ENCODE peak calls at places on chromosomes 16 and 17, in seven cellular contexts. Q is NCI-H1417, P is ascending aorta, R is dorsolateral prefrontal cortex, L is H7, J is hepatic stellate cell, U is left lung. O is an unnamed sample.

GRCh38 chr16:11748404-11749254 is 6.0 kb upstream of the TXNDC11 start:
- DNase-seq in L (peak), U (no peak), R (no peak), P (no peak), J (no peak), Q (no peak), O (no peak)

GRCh38 chr17:42855048-42855596 is 4.1 kb downstream of the AOC3 start:
- DNase-seq in L (no peak), P (no peak), J (no peak), Q (no peak), U (no peak), R (no peak), O (no peak)

GRCh38 chr16:66324785-66325184 is 41.7 kb upstream of the CDH5 start:
- DNase-seq in U (no peak), P (no peak), Q (no peak), J (no peak), R (peak), L (peak), O (no peak)

GRCh38 chr17:33292981-33293867 is at the start of gene ASIC2:
- DNase-seq in Q (peak), P (no peak), U (no peak), L (peak), R (peak), J (peak), O (peak)

GRCh38 chr16:68396481-68396880 is 51.8 kb downstream of the SMPD3 start:
- DNase-seq in R (no peak), P (no peak), Q (peak), U (peak), J (peak), L (no peak), O (no peak)

GRCh38 chr17:81095608-81095888 is 60.6 kb downstream of the BAIAP2 start:
- DNase-seq in U (no peak), L (no peak), P (no peak), R (no peak), Q (no peak), J (no peak), O (no peak)

GRCh38 chr16:27355610-27356009 is 41.8 kb downstream of the IL4R start:
- DNase-seq in L (peak), Q (no peak), R (no peak), J (peak), U (no peak), P (no peak), O (no peak)

GRCh38 chr17:82121660-82122629 is 23.9 kb upstream of the FASN start:
- DNase-seq in L (peak), P (no peak), R (no peak), Q (no peak), U (no peak), J (no peak), O (peak)

GRCh38 chr16:10318798-10319500 is 66.9 kb upstream of the ATF7IP2 start:
- DNase-seq in U (no peak), J (no peak), Q (no peak), P (no peak), L (no peak), R (no peak), O (no peak)

GRCh38 chr16:24688359-24688758 is 41.1 kb upstream of the TNRC6A start:
- DNase-seq in L (no peak), U (no peak), P (no peak), J (no peak), Q (no peak), R (no peak), O (no peak)

GRCh38 chr17:68748381-68748780 is 147.2 kb upstream of the FAM20A start:
- DNase-seq in L (no peak), U (no peak), R (no peak), Q (no peak), P (no peak), J (no peak), O (no peak)

GRCh38 chr17:81378941-81379511 is 16.2 kb upstream of the BAHCC1 start:
- DNase-seq in J (no peak), L (no peak), P (no peak), U (no peak), Q (no peak), R (no peak), O (no peak)

GRCh38 chr17:27915715-27916114 is 22.6 kb upstream of the LYRM9 start:
- DNase-seq in L (peak), J (no peak), Q (peak), U (no peak), R (no peak), P (no peak), O (no peak)

GRCh38 chr17:57609878-57610270 is 135.2 kb downstream of the CCDC182 start:
- DNase-seq in P (no peak), Q (no peak), J (no peak), U (no peak), L (no peak), R (no peak), O (no peak)

GRCh38 chr17:13462161-13462560 is 139.6 kb downstream of the HS3ST3A1 start:
- DNase-seq in R (no peak), P (no peak), J (no peak), Q (no peak), L (no peak), U (no peak), O (no peak)

GRCh38 chr17:2594657-2595085 is 1.2 kb downstream of the PAFAH1B1 start:
- DNase-seq in L (no peak), Q (peak), J (no peak), P (no peak), U (no peak), R (no peak), O (no peak)

GRCh38 chr17:60134396-60135159 is 15.2 kb upstream of the CA4 start:
- DNase-seq in P (no peak), R (peak), J (peak), Q (no peak), U (no peak), L (no peak), O (peak)

GRCh38 chr16:68492501-68493411 is 44.4 kb upstream of the SMPD3 start:
- DNase-seq in J (no peak), R (no peak), L (no peak), Q (peak), U (no peak), P (no peak), O (no peak)

GRCh38 chr17:47830396-47830907 is 889 bp downstream of the MRPL10 start:
- DNase-seq in Q (no peak), U (no peak), J (no peak), R (no peak), L (no peak), P (no peak), O (no peak)

GRCh38 chr16:364091-364490 is 6.2 kb downstream of the MRPL28 start:
- DNase-seq in U (no peak), R (no peak), Q (no peak), P (no peak), L (no peak), J (no peak), O (no peak)

GRCh38 chr17:68910789-68911431 is 44.3 kb downstream of the ABCA8 start:
- DNase-seq in L (no peak), U (no peak), R (no peak), P (no peak), Q (no peak), J (no peak), O (no peak)

GRCh38 chr17:36107660-36108059 is 4.0 kb downstream of the CCL4 start:
- DNase-seq in J (no peak), P (no peak), U (no peak), Q (no peak), L (no peak), R (no peak), O (no peak)

GRCh38 chr16:20178297-20178696 is 104.6 kb upstream of the GPR139 start:
- DNase-seq in R (no peak), P (no peak), J (no peak), Q (no peak), U (no peak), L (no peak), O (no peak)

GRCh38 chr17:74280093-74280513 is 6.1 kb downstream of the DNAI2 start:
- DNase-seq in P (no peak), J (no peak), R (no peak), L (no peak), U (no peak), Q (no peak), O (no peak)

GRCh38 chr17:902463-902862 is 77.1 kb downstream of the NXN start:
- DNase-seq in P (no peak), J (no peak), R (no peak), L (no peak), U (no peak), Q (no peak), O (no peak)

GRCh38 chr17:72342582-72343527 is 222.0 kb downstream of the SOX9 start:
- DNase-seq in Q (no peak), R (peak), U (no peak), J (no peak), P (no peak), L (peak), O (no peak)

GRCh38 chr17:75364078-75364477 is 41.4 kb downstream of the GRB2 start:
- DNase-seq in U (no peak), Q (no peak), R (no peak), J (peak), P (no peak), L (no peak), O (no peak)

GRCh38 chr16:68642436-68643064 is 2.6 kb upstream of the CDH3 start:
- DNase-seq in Q (no peak), J (no peak), U (peak), R (peak), P (no peak), L (peak), O (no peak)

GRCh38 chr17:58995247-58995940 is 111.3 kb downstream of the TRIM37 start:
- DNase-seq in Q (no peak), L (no peak), U (no peak), R (no peak), P (no peak), J (peak), O (no peak)

GRCh38 chr17:13631541-13631940 is 29.8 kb upstream of the HS3ST3A1 start:
- DNase-seq in L (no peak), R (no peak), Q (no peak), U (no peak), P (no peak), J (no peak), O (no peak)